ENCODE peak calls at places on chromosomes 6 and 20, in four cellular contexts. One of them, this sample, is unnamed.

GRCh38 chr6:157272866-157273755 is 50.2 kb downstream of the TMEM242 start:
- DNase-seq in psoas muscle: no peak
- DNase-seq in breast epithelium: no peak
- DNase-seq in cardiac fibroblast: no peak
- DNase-seq in this sample: no peak

GRCh38 chr20:33753763-33754162 is 22.0 kb downstream of the ZNF341 start:
- DNase-seq in psoas muscle: no peak
- DNase-seq in breast epithelium: no peak
- DNase-seq in cardiac fibroblast: peak; percentile 65
- DNase-seq in this sample: no peak

GRCh38 chr20:25294459-25295385 is 46.8 kb downstream of the PYGB start:
- DNase-seq in psoas muscle: peak; percentile 51
- DNase-seq in breast epithelium: no peak
- DNase-seq in cardiac fibroblast: peak; percentile 30
- DNase-seq in this sample: no peak

GRCh38 chr6:21064716-21065340 is 528.7 kb upstream of the SOX4 start:
- DNase-seq in psoas muscle: no peak
- DNase-seq in breast epithelium: no peak
- DNase-seq in cardiac fibroblast: peak; percentile 8
- DNase-seq in this sample: no peak

GRCh38 chr6:105981002-105981887 is 104.9 kb upstream of the PRDM1 start:
- DNase-seq in psoas muscle: no peak
- DNase-seq in breast epithelium: no peak
- DNase-seq in cardiac fibroblast: no peak
- DNase-seq in this sample: peak; percentile 66

GRCh38 chr20:10065154-10065833 is 30.5 kb downstream of the ANKEF1 start:
- DNase-seq in psoas muscle: no peak
- DNase-seq in breast epithelium: no peak
- DNase-seq in cardiac fibroblast: peak; percentile 58
- DNase-seq in this sample: no peak

GRCh38 chr20:36084897-36085617 is 69.5 kb upstream of the EPB41L1 start:
- DNase-seq in psoas muscle: no peak
- DNase-seq in breast epithelium: no peak
- DNase-seq in cardiac fibroblast: peak; percentile 82
- DNase-seq in this sample: no peak

GRCh38 chr6:78517399-78517798 is 350.0 kb upstream of the IRAK1BP1 start:
- DNase-seq in psoas muscle: no peak
- DNase-seq in breast epithelium: no peak
- DNase-seq in cardiac fibroblast: no peak
- DNase-seq in this sample: no peak

GRCh38 chr6:153099636-153100035 is 31.4 kb downstream of the RGS17 start:
- DNase-seq in psoas muscle: no peak
- DNase-seq in breast epithelium: no peak
- DNase-seq in cardiac fibroblast: no peak
- DNase-seq in this sample: no peak

GRCh38 chr6:54681987-54682386 is 164.6 kb upstream of the FAM83B start:
- DNase-seq in psoas muscle: no peak
- DNase-seq in breast epithelium: no peak
- DNase-seq in cardiac fibroblast: peak; percentile 90
- DNase-seq in this sample: no peak

GRCh38 chr20:24148372-24148771 is 159.8 kb upstream of the GGTLC1 start:
- DNase-seq in psoas muscle: no peak
- DNase-seq in breast epithelium: no peak
- DNase-seq in cardiac fibroblast: no peak
- DNase-seq in this sample: no peak

GRCh38 chr6:13004610-13005009 is 288.0 kb downstream of the PHACTR1 start:
- DNase-seq in psoas muscle: no peak
- DNase-seq in breast epithelium: no peak
- DNase-seq in cardiac fibroblast: no peak
- DNase-seq in this sample: no peak

GRCh38 chr20:19875746-19876145 is 117.7 kb downstream of the RIN2 start:
- DNase-seq in psoas muscle: no peak
- DNase-seq in breast epithelium: no peak
- DNase-seq in cardiac fibroblast: peak; percentile 32
- DNase-seq in this sample: no peak

GRCh38 chr6:170057034-170057734 is 233.7 kb downstream of the DLL1 start:
- DNase-seq in psoas muscle: no peak
- DNase-seq in breast epithelium: peak; percentile 43
- DNase-seq in cardiac fibroblast: no peak
- DNase-seq in this sample: no peak

DNA sequence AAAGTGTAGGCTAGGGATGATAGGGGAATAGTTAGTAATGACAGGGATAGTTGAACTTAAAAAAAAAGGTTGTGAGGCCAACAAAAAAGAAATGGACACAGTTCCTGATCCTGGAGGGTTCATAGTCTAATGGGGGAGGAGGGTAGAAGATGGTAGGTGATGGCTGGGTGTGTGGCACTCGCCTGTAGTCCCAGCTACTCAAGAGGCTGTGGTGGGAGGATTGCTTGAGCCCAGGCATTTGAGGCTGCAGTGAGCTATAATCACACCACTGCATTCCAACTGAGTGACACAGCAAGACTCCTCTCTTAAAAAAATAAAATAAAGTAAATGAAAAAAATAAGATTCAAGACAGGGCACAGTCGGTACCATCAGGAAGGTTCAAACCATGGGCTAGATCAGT is 2.4 kb upstream of the MICB start:
- DNase-seq in psoas muscle: no peak
- DNase-seq in breast epithelium: no peak
- DNase-seq in cardiac fibroblast: peak; percentile 83
- DNase-seq in this sample: no peak
- H3K4me3 ChIP-seq in psoas muscle: peak overlapping the region; percentile 67
- H3K4me3 ChIP-seq in breast epithelium: no peak overlapping the region
- H3K4me3 ChIP-seq in cardiac fibroblast: peak overlapping the region; percentile 65
- H3K4me3 ChIP-seq in this sample: no peak overlapping the region

GRCh38 chr20:1968958-1969357 is 24.9 kb downstream of the PDYN start:
- DNase-seq in psoas muscle: no peak
- DNase-seq in breast epithelium: no peak
- DNase-seq in cardiac fibroblast: no peak
- DNase-seq in this sample: no peak
- H3K4me3 ChIP-seq in psoas muscle: no peak overlapping the region
- H3K4me3 ChIP-seq in breast epithelium: no peak overlapping the region
- H3K4me3 ChIP-seq in cardiac fibroblast: no peak overlapping the region
- H3K4me3 ChIP-seq in this sample: no peak overlapping the region

GRCh38 chr6:158707120-158707519 is 57.3 kb downstream of the SYTL3 start:
- DNase-seq in psoas muscle: no peak
- DNase-seq in breast epithelium: no peak
- DNase-seq in cardiac fibroblast: peak; percentile 61
- DNase-seq in this sample: no peak

GRCh38 chr6:158706369-158706982 is 56.6 kb downstream of the SYTL3 start:
- DNase-seq in psoas muscle: peak; percentile 58
- DNase-seq in breast epithelium: no peak
- DNase-seq in cardiac fibroblast: peak; percentile 71
- DNase-seq in this sample: no peak

GRCh38 chr6:158707826-158708225 is 58.0 kb downstream of the SYTL3 start:
- DNase-seq in psoas muscle: no peak
- DNase-seq in breast epithelium: no peak
- DNase-seq in cardiac fibroblast: peak; percentile 34
- DNase-seq in this sample: no peak

GRCh38 chr6:158709809-158710208 is 60.0 kb downstream of the SYTL3 start:
- DNase-seq in psoas muscle: no peak
- DNase-seq in breast epithelium: no peak
- DNase-seq in cardiac fibroblast: no peak
- DNase-seq in this sample: no peak

GRCh38 chr6:158708239-158708638 is 58.4 kb downstream of the SYTL3 start:
- DNase-seq in psoas muscle: no peak
- DNase-seq in breast epithelium: no peak
- DNase-seq in cardiac fibroblast: peak; percentile 65
- DNase-seq in this sample: no peak
- H3K4me3 ChIP-seq in psoas muscle: no peak overlapping the region
- H3K4me3 ChIP-seq in breast epithelium: no peak overlapping the region
- H3K4me3 ChIP-seq in cardiac fibroblast: no peak overlapping the region
- H3K4me3 ChIP-seq in this sample: no peak overlapping the region

GRCh38 chr20:3820048-3820900 is at the start of gene AP5S1:
- DNase-seq in psoas muscle: peak; percentile 97
- DNase-seq in breast epithelium: peak; percentile 96
- DNase-seq in cardiac fibroblast: peak; percentile 98
- DNase-seq in this sample: peak; percentile 98
- H3K4me3 ChIP-seq in psoas muscle: peak within 1 kb of the TSS; percentile 83
- H3K4me3 ChIP-seq in breast epithelium: peak within 1 kb of the TSS; percentile 74
- H3K4me3 ChIP-seq in cardiac fibroblast: peak within 1 kb of the TSS; percentile 71
- H3K4me3 ChIP-seq in this sample: peak within 1 kb of the TSS; percentile 72

DNA sequence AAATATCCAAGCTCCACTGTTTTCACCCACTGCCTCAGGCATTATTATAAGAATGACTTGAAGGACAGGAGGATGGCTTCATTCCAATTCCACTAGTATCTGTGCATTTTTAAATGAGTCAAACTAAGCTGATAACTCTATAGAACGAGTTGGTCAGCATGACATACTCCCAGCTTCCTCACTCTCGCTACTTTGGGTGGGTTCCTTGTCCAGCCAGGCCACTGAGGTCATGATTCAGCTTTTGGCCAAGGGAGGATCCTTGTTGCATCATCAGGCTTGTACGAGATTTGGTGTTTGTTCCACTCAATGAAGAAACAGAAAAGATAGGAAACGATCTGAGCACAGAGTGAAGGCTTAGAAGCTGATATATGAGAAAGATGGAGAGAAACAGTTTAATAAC is 19.8 kb downstream of the NEDD9 start:
- DNase-seq in psoas muscle: peak; percentile 61
- DNase-seq in breast epithelium: no peak
- DNase-seq in cardiac fibroblast: peak; percentile 94
- DNase-seq in this sample: no peak
- H3K4me3 ChIP-seq in psoas muscle: no peak overlapping the region
- H3K4me3 ChIP-seq in breast epithelium: no peak overlapping the region
- H3K4me3 ChIP-seq in cardiac fibroblast: no peak overlapping the region
- H3K4me3 ChIP-seq in this sample: no peak overlapping the region

This sample was measured in pancreas.